ENCODE peak calls at places on chromosomes 16 and 17, in four cellular contexts. One of them, this sample, is unnamed.

GRCh38 chr16:17483266-17483864 is 12.6 kb upstream of the XYLT1 start:
- DNase-seq in WTC11: no peak
- DNase-seq in K562: no peak
- DNase-seq in GM12878: no peak
- DNase-seq in this sample: no peak

GRCh38 chr17:3894927-3895343 is 2.1 kb upstream of the CAMKK1 start:
- DNase-seq in WTC11: no peak
- DNase-seq in K562: no peak
- DNase-seq in GM12878: no peak
- DNase-seq in this sample: no peak

GRCh38 chr16:66226762-66227161 is 139.7 kb upstream of the CDH5 start:
- DNase-seq in WTC11: no peak
- DNase-seq in K562: no peak
- DNase-seq in GM12878: no peak
- DNase-seq in this sample: no peak

GRCh38 chr17:2120550-2121335 is 65.8 kb downstream of the HIC1 start:
- DNase-seq in WTC11: no peak
- DNase-seq in K562: no peak
- DNase-seq in GM12878: no peak
- DNase-seq in this sample: no peak

GRCh38 chr17:9124554-9124935 is 103.2 kb downstream of the NTN1 start:
- DNase-seq in WTC11: no peak
- DNase-seq in K562: no peak
- DNase-seq in GM12878: no peak
- DNase-seq in this sample: no peak

GRCh38 chr17:73203788-73204479 is 11.1 kb downstream of the COG1 start:
- DNase-seq in WTC11: no peak
- DNase-seq in K562: no peak
- DNase-seq in GM12878: no peak
- DNase-seq in this sample: peak; percentile 81

GRCh38 chr16:23979426-23979825 is 143.6 kb downstream of the PRKCB start:
- DNase-seq in WTC11: no peak
- DNase-seq in K562: no peak
- DNase-seq in GM12878: no peak
- DNase-seq in this sample: no peak

GRCh38 chr17:27644586-27644985 is 13.6 kb downstream of the LGALS9 start:
- DNase-seq in WTC11: no peak
- DNase-seq in K562: no peak
- DNase-seq in GM12878: no peak
- DNase-seq in this sample: no peak

GRCh38 chr16:11162571-11163268 is 93.3 kb downstream of the SOCS1 start:
- DNase-seq in WTC11: no peak
- DNase-seq in K562: no peak
- DNase-seq in GM12878: no peak
- DNase-seq in this sample: no peak

GRCh38 chr17:16521070-16521727 is 29.2 kb upstream of the LRRC75A start:
- DNase-seq in WTC11: peak; percentile 64
- DNase-seq in K562: peak; percentile 82
- DNase-seq in GM12878: peak; percentile 39
- DNase-seq in this sample: peak; percentile 87

GRCh38 chr16:35639233-35640205 is 2180.1 kb downstream of the TP53TG3F start:
- DNase-seq in WTC11: no peak
- DNase-seq in K562: no peak
- DNase-seq in GM12878: no peak
- DNase-seq in this sample: no peak

GRCh38 chr17:29121442-29121841 is 58.8 kb downstream of the MYO18A start:
- DNase-seq in WTC11: no peak
- DNase-seq in K562: no peak
- DNase-seq in GM12878: no peak
- DNase-seq in this sample: no peak

GRCh38 chr17:6208608-6209180 is 138.5 kb downstream of the WSCD1 start:
- DNase-seq in WTC11: no peak
- DNase-seq in K562: no peak
- DNase-seq in GM12878: no peak
- DNase-seq in this sample: no peak

GRCh38 chr17:66855204-66855603 is 20.3 kb downstream of the CACNG5 start:
- DNase-seq in WTC11: peak; percentile 90
- DNase-seq in K562: peak; percentile 62
- DNase-seq in GM12878: no peak
- DNase-seq in this sample: no peak

GRCh38 chr17:55343114-55343513 is 78.4 kb downstream of the HLF start:
- DNase-seq in WTC11: no peak
- DNase-seq in K562: no peak
- DNase-seq in GM12878: no peak
- DNase-seq in this sample: no peak

GRCh38 chr17:44906987-44907681 is 7.9 kb upstream of the EFTUD2 start:
- DNase-seq in WTC11: no peak
- DNase-seq in K562: peak; percentile 83
- DNase-seq in GM12878: no peak
- DNase-seq in this sample: no peak

GRCh38 chr17:81002013-81002384 is 10.4 kb downstream of the CHMP6 start:
- DNase-seq in WTC11: no peak
- DNase-seq in K562: no peak
- DNase-seq in GM12878: no peak
- DNase-seq in this sample: no peak

GRCh38 chr17:82020874-82021727 is 1.6 kb downstream of the CENPX start:
- DNase-seq in WTC11: peak; percentile 55
- DNase-seq in K562: no peak
- DNase-seq in GM12878: no peak
- DNase-seq in this sample: peak; percentile 86

GRCh38 chr16:11405331-11406176 is 60.3 kb downstream of the RMI2 start:
- DNase-seq in WTC11: peak; percentile 86
- DNase-seq in K562: peak; percentile 56
- DNase-seq in GM12878: no peak
- DNase-seq in this sample: peak; percentile 67

GRCh38 chr17:21127508-21128077 is 829 bp downstream of the DHRS7B start:
- DNase-seq in WTC11: no peak
- DNase-seq in K562: no peak
- DNase-seq in GM12878: no peak
- DNase-seq in this sample: no peak

GRCh38 chr16:88430524-88431446 is 22.3 kb upstream of the ZFPM1 start:
- DNase-seq in WTC11: peak; percentile 59
- DNase-seq in K562: peak; percentile 41
- DNase-seq in GM12878: no peak
- DNase-seq in this sample: no peak

DNA sequence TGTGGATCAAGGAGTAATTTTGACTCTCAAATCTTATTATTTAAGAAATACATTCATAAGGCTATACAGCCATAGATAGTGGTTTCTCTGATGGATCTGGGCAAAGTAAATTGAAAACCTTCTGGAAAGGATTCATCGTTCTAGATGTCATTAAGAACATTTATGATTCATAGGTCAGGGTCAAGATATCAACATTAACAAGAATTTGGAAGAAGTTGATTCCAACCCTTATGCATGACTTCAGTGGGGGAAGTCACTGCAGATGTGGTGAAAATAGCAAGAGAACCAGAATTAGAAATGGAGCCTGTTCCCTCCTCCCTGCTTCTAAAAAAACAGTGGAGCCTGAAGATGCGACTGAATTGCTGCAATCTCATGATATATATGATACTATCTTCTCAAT is 36.6 kb upstream of the HNF1B start:
- DNase-seq in WTC11: no peak
- DNase-seq in K562: no peak
- DNase-seq in GM12878: no peak
- DNase-seq in this sample: no peak
- TF ChIP-seq NR2C2 in WTC11: no peak
- TF ChIP-seq NR2C2 in K562: no peak
- TF ChIP-seq NR2C2 in GM12878: no peak
- TF ChIP-seq NR2C2 in this sample: no peak

DNA sequence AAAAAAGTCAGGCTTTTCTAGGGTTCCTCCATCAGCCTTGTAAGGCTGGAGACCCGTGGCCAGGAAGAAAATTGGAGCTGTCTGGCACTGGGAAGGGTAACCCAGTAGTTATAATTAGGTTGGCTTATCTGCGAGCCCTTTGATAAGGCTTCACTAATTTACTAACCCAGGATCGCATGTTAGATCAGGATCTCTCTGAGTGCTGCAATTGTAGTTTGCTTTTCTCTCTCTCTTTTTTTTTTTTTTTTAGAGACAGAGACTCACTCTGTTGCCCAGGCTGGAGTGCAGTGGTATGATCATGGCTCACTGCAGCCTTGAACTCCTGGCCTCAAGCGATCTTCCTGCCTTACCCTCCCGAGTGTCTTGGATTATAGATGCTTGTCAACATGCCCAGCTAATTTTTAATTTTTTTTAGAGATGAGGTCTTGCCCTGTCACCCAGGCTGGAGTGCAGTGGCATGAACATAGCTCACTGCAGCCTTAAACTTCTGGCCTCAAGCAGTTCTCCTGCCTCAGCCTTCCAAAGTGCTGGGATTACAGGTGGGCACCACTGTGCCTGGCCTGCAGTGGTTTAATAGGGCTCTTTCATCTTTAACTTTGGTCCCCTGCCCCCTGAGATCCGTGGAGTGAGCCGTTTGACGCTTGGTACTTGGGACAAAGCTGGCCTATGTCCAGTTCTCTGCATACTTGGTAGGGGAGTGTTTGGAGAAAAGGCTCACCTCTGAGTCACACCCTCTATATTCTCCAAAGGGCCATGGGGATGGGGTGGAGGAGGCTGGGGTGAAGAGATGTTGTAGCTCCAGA is 17.2 kb downstream of the ABCC1 start:
- DNase-seq in WTC11: no peak
- DNase-seq in K562: no peak
- DNase-seq in GM12878: no peak
- DNase-seq in this sample: no peak
- TF ChIP-seq NR2C2 in WTC11: no peak
- TF ChIP-seq NR2C2 in K562: no peak
- TF ChIP-seq NR2C2 in GM12878: no peak
- TF ChIP-seq NR2C2 in this sample: no peak

GRCh38 chr16:8674413-8675022 is at the start of gene ABAT:
- DNase-seq in WTC11: peak; percentile 89
- DNase-seq in K562: peak; percentile 82
- DNase-seq in GM12878: peak; percentile 33
- DNase-seq in this sample: peak; percentile 91

GRCh38 chr16:8673611-8674412 is 605 bp upstream of the ABAT start:
- DNase-seq in WTC11: no peak
- DNase-seq in K562: no peak
- DNase-seq in GM12878: no peak
- DNase-seq in this sample: no peak

GRCh38 chr16:8676737-8677375 is 2.4 kb downstream of the ABAT start:
- DNase-seq in WTC11: no peak
- DNase-seq in K562: no peak
- DNase-seq in GM12878: no peak
- DNase-seq in this sample: no peak

GRCh38 chr16:8676160-8676547 is 1.7 kb downstream of the ABAT start:
- DNase-seq in WTC11: no peak
- DNase-seq in K562: no peak
- DNase-seq in GM12878: no peak
- DNase-seq in this sample: no peak

DNA sequence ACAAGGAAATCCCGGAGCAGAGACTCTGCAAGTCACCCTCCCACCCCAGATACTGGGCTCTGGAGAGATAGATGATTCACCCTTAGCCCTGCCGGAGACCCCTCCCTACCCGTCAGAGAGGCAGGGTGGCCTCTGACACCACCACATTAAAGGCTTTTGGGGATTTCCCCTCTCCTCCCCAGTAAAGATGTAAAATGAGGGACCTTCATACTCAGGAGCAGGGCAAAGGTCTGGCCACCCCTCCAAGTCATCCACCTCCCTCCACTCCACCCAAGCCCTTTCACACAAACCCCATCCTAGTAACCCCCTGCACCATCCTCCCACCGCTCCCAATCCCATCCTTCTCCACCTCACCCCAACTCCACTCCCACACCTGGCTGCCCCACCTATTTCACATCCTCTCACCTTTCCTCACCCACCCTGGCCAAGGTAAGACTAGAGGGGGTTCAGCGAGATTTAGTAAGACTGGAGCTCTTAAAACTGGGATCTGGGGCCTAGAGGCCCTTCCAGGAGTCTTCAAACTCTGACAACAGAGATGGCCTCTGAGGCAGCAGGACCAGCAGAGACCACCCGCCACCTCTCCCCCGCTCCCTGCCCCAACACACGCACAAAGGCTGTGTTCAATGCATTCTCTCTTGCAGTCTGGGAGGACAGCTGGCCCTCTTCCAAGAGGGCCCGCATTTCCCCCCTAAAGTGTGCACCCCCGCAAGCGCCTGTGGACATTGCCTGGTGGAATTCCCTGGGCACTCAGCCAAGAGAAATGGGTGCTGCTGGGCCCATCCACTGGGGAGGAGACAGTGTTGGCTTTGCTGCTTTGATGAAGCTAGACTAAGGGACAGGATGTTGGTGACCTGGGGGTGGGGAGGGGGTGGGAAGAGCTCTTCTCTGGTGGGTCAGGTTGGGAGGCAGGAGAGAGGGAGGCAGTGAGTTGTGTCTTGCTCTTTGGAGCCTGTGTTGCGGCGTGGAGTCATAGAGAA is 1.1 kb downstream of the ABAT start:
- DNase-seq in WTC11: no peak
- DNase-seq in K562: no peak
- DNase-seq in GM12878: no peak
- DNase-seq in this sample: peak; percentile 96
- TF ChIP-seq NR2C2 in WTC11: no peak
- TF ChIP-seq NR2C2 in K562: no peak
- TF ChIP-seq NR2C2 in GM12878: no peak
- TF ChIP-seq NR2C2 in this sample: no peak

GRCh38 chr17:76558210-76559095 is 18.6 kb downstream of the PRCD start:
- DNase-seq in WTC11: no peak
- DNase-seq in K562: peak; percentile 64
- DNase-seq in GM12878: no peak
- DNase-seq in this sample: no peak
- TF ChIP-seq NR2C2 in WTC11: no peak
- TF ChIP-seq NR2C2 in K562: no peak
- TF ChIP-seq NR2C2 in GM12878: no peak
- TF ChIP-seq NR2C2 in this sample: no peak

DNA sequence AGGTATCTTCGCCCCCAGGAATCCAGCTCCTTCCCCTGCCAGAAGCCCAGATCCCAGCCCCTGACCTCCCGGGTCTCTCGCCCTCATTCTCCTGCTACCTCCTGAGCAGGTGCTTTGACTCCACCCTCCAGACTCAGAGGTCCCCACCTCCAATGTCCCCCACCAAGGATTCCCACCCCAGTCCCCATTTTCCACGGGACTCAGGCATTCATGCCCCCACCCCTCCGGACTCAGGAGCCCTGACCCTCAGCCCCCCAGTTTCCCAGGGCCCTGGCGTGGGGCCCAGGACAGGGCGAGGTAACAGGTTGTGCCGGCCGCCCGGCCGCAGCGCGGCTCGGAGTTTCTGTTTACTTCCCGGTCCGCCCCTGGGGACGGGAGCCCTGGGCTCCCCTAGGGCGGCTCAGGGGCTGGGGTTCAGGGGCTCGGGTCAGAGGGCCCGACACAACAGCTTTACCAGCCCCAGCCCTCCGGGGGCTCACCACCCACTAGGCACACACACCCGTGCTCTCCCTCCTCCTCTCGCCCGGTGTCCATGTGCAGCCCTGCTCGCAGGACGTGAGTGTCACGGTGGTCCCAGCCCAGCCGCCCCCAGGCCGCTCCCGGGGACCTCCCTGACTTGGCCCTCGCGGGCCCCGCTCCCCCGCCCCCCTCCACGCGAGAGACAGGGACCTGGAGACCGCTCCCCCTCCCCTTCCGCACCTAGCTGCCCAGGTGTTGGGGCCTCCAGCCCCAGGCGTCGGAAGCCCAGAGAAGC is 595 bp downstream of the BICDL2 start:
- DNase-seq in WTC11: peak; percentile 42
- DNase-seq in K562: no peak
- DNase-seq in GM12878: no peak
- DNase-seq in this sample: no peak
- TF ChIP-seq NR2C2 in WTC11: no peak
- TF ChIP-seq NR2C2 in K562: no peak
- TF ChIP-seq NR2C2 in GM12878: no peak
- TF ChIP-seq NR2C2 in this sample: no peak

This sample was measured in HepG2.